ENCODE peak calls at places on chromosome 10, in six cellular contexts. One of them, this sample, is unnamed.

GRCh38 chr10:97762816-97763215 is 9.0 kb downstream of the SFRP5 start:
- DNase-seq in GM19239: no peak
- DNase-seq in lower lobe of right lung: no peak
- DNase-seq in iris pigment epithelial cell: peak
- DNase-seq in activated CD8-positive, alpha-beta memory T cell treated with anti-CD3 and anti-CD28 coated beads, Interleukin-2, amount 50 U/mL, for 48 hours: no peak
- DNase-seq in iPS-NIHi11: peak
- DNase-seq in this sample: no peak

GRCh38 chr10:126581648-126582046 is 88.8 kb downstream of the C10orf90 start:
- DNase-seq in GM19239: no peak
- DNase-seq in lower lobe of right lung: no peak
- DNase-seq in activated CD8-positive, alpha-beta memory T cell treated with anti-CD3 and anti-CD28 coated beads, Interleukin-2, amount 50 U/mL, for 48 hours: no peak
- DNase-seq in iPS-NIHi11: no peak
- DNase-seq in iris pigment epithelial cell: no peak
- DNase-seq in this sample: no peak

GRCh38 chr10:14409247-14409646 is 78.5 kb upstream of the FRMD4A start:
- DNase-seq in activated CD8-positive, alpha-beta memory T cell treated with anti-CD3 and anti-CD28 coated beads, Interleukin-2, amount 50 U/mL, for 48 hours: peak
- DNase-seq in lower lobe of right lung: no peak
- DNase-seq in GM19239: no peak
- DNase-seq in iris pigment epithelial cell: no peak
- DNase-seq in iPS-NIHi11: no peak
- DNase-seq in this sample: no peak

GRCh38 chr10:24446739-24447138 is 237.8 kb downstream of the KIAA1217 start:
- DNase-seq in iPS-NIHi11: no peak
- DNase-seq in iris pigment epithelial cell: peak
- DNase-seq in lower lobe of right lung: no peak
- DNase-seq in activated CD8-positive, alpha-beta memory T cell treated with anti-CD3 and anti-CD28 coated beads, Interleukin-2, amount 50 U/mL, for 48 hours: no peak
- DNase-seq in GM19239: no peak
- DNase-seq in this sample: no peak

GRCh38 chr10:4656576-4657194 is 169.3 kb upstream of the AKR1E2 start:
- DNase-seq in lower lobe of right lung: peak
- DNase-seq in iris pigment epithelial cell: peak
- DNase-seq in GM19239: peak
- DNase-seq in iPS-NIHi11: peak
- DNase-seq in activated CD8-positive, alpha-beta memory T cell treated with anti-CD3 and anti-CD28 coated beads, Interleukin-2, amount 50 U/mL, for 48 hours: no peak
- DNase-seq in this sample: peak

GRCh38 chr10:89115876-89116627 is 91.1 kb downstream of the CH25H start:
- DNase-seq in iPS-NIHi11: no peak
- DNase-seq in iris pigment epithelial cell: peak
- DNase-seq in GM19239: no peak
- DNase-seq in activated CD8-positive, alpha-beta memory T cell treated with anti-CD3 and anti-CD28 coated beads, Interleukin-2, amount 50 U/mL, for 48 hours: no peak
- DNase-seq in lower lobe of right lung: no peak
- DNase-seq in this sample: no peak

GRCh38 chr10:32622409-32622808 is 176.5 kb downstream of the CCDC7 start:
- DNase-seq in iris pigment epithelial cell: no peak
- DNase-seq in activated CD8-positive, alpha-beta memory T cell treated with anti-CD3 and anti-CD28 coated beads, Interleukin-2, amount 50 U/mL, for 48 hours: no peak
- DNase-seq in lower lobe of right lung: no peak
- DNase-seq in GM19239: no peak
- DNase-seq in iPS-NIHi11: no peak
- DNase-seq in this sample: no peak

GRCh38 chr10:126907423-126907970 is 2.3 kb downstream of the DOCK1 start:
- DNase-seq in iPS-NIHi11: no peak
- DNase-seq in iris pigment epithelial cell: no peak
- DNase-seq in activated CD8-positive, alpha-beta memory T cell treated with anti-CD3 and anti-CD28 coated beads, Interleukin-2, amount 50 U/mL, for 48 hours: no peak
- DNase-seq in lower lobe of right lung: no peak
- DNase-seq in GM19239: no peak
- DNase-seq in this sample: no peak

GRCh38 chr10:6563075-6563474 is 17.0 kb downstream of the PRKCQ start:
- DNase-seq in lower lobe of right lung: no peak
- DNase-seq in iPS-NIHi11: no peak
- DNase-seq in GM19239: no peak
- DNase-seq in iris pigment epithelial cell: no peak
- DNase-seq in activated CD8-positive, alpha-beta memory T cell treated with anti-CD3 and anti-CD28 coated beads, Interleukin-2, amount 50 U/mL, for 48 hours: peak
- DNase-seq in this sample: no peak

GRCh38 chr10:69464801-69465401 is 13.6 kb downstream of the TSPAN15 start:
- DNase-seq in iris pigment epithelial cell: no peak
- DNase-seq in GM19239: no peak
- DNase-seq in activated CD8-positive, alpha-beta memory T cell treated with anti-CD3 and anti-CD28 coated beads, Interleukin-2, amount 50 U/mL, for 48 hours: no peak
- DNase-seq in lower lobe of right lung: peak
- DNase-seq in iPS-NIHi11: no peak
- DNase-seq in this sample: peak

GRCh38 chr10:101001225-101002035 is 1.8 kb downstream of the LZTS2 start:
- DNase-seq in activated CD8-positive, alpha-beta memory T cell treated with anti-CD3 and anti-CD28 coated beads, Interleukin-2, amount 50 U/mL, for 48 hours: no peak
- DNase-seq in iris pigment epithelial cell: peak
- DNase-seq in lower lobe of right lung: peak
- DNase-seq in GM19239: no peak
- DNase-seq in iPS-NIHi11: no peak
- DNase-seq in this sample: no peak

GRCh38 chr10:122132331-122132755 is 138.8 kb upstream of the BTBD16 start:
- DNase-seq in activated CD8-positive, alpha-beta memory T cell treated with anti-CD3 and anti-CD28 coated beads, Interleukin-2, amount 50 U/mL, for 48 hours: no peak
- DNase-seq in iPS-NIHi11: no peak
- DNase-seq in GM19239: no peak
- DNase-seq in iris pigment epithelial cell: no peak
- DNase-seq in lower lobe of right lung: no peak
- DNase-seq in this sample: no peak

GRCh38 chr10:61404771-61405170 is 48.4 kb downstream of the TMEM26 start:
- DNase-seq in GM19239: no peak
- DNase-seq in lower lobe of right lung: no peak
- DNase-seq in activated CD8-positive, alpha-beta memory T cell treated with anti-CD3 and anti-CD28 coated beads, Interleukin-2, amount 50 U/mL, for 48 hours: no peak
- DNase-seq in iPS-NIHi11: no peak
- DNase-seq in iris pigment epithelial cell: peak
- DNase-seq in this sample: no peak

GRCh38 chr10:78742730-78743615 is 325.8 kb upstream of the ZMIZ1 start:
- DNase-seq in GM19239: no peak
- DNase-seq in lower lobe of right lung: no peak
- DNase-seq in activated CD8-positive, alpha-beta memory T cell treated with anti-CD3 and anti-CD28 coated beads, Interleukin-2, amount 50 U/mL, for 48 hours: no peak
- DNase-seq in iPS-NIHi11: no peak
- DNase-seq in iris pigment epithelial cell: no peak
- DNase-seq in this sample: no peak

GRCh38 chr10:76115471-76116155 is 684.2 kb downstream of the LRMDA start:
- DNase-seq in GM19239: no peak
- DNase-seq in iPS-NIHi11: no peak
- DNase-seq in lower lobe of right lung: no peak
- DNase-seq in activated CD8-positive, alpha-beta memory T cell treated with anti-CD3 and anti-CD28 coated beads, Interleukin-2, amount 50 U/mL, for 48 hours: no peak
- DNase-seq in iris pigment epithelial cell: no peak
- DNase-seq in this sample: no peak

GRCh38 chr10:55449981-55450380 is 649.0 kb upstream of the PCDH15 start:
- DNase-seq in GM19239: no peak
- DNase-seq in iPS-NIHi11: no peak
- DNase-seq in activated CD8-positive, alpha-beta memory T cell treated with anti-CD3 and anti-CD28 coated beads, Interleukin-2, amount 50 U/mL, for 48 hours: no peak
- DNase-seq in lower lobe of right lung: no peak
- DNase-seq in iris pigment epithelial cell: no peak
- DNase-seq in this sample: no peak

GRCh38 chr10:76830218-76830617 is 807.4 kb downstream of the KCNMA1 start:
- DNase-seq in activated CD8-positive, alpha-beta memory T cell treated with anti-CD3 and anti-CD28 coated beads, Interleukin-2, amount 50 U/mL, for 48 hours: no peak
- DNase-seq in iPS-NIHi11: no peak
- DNase-seq in iris pigment epithelial cell: no peak
- DNase-seq in lower lobe of right lung: no peak
- DNase-seq in GM19239: no peak
- DNase-seq in this sample: no peak

GRCh38 chr10:74871595-74872382 is 45.4 kb downstream of the KAT6B start:
- DNase-seq in GM19239: peak
- DNase-seq in lower lobe of right lung: no peak
- DNase-seq in iPS-NIHi11: no peak
- DNase-seq in iris pigment epithelial cell: no peak
- DNase-seq in activated CD8-positive, alpha-beta memory T cell treated with anti-CD3 and anti-CD28 coated beads, Interleukin-2, amount 50 U/mL, for 48 hours: no peak
- DNase-seq in this sample: no peak

GRCh38 chr10:18472977-18473376 is 178.4 kb downstream of the NSUN6 start:
- DNase-seq in lower lobe of right lung: no peak
- DNase-seq in GM19239: no peak
- DNase-seq in iPS-NIHi11: peak
- DNase-seq in activated CD8-positive, alpha-beta memory T cell treated with anti-CD3 and anti-CD28 coated beads, Interleukin-2, amount 50 U/mL, for 48 hours: no peak
- DNase-seq in iris pigment epithelial cell: no peak
- DNase-seq in this sample: no peak

GRCh38 chr10:110360857-110361474 is 56.2 kb upstream of the SMNDC1 start:
- DNase-seq in lower lobe of right lung: no peak
- DNase-seq in iris pigment epithelial cell: peak
- DNase-seq in iPS-NIHi11: peak
- DNase-seq in activated CD8-positive, alpha-beta memory T cell treated with anti-CD3 and anti-CD28 coated beads, Interleukin-2, amount 50 U/mL, for 48 hours: no peak
- DNase-seq in GM19239: no peak
- DNase-seq in this sample: no peak

GRCh38 chr10:29851241-29851640 is 208.1 kb downstream of the JCAD start:
- DNase-seq in activated CD8-positive, alpha-beta memory T cell treated with anti-CD3 and anti-CD28 coated beads, Interleukin-2, amount 50 U/mL, for 48 hours: no peak
- DNase-seq in iris pigment epithelial cell: no peak
- DNase-seq in iPS-NIHi11: no peak
- DNase-seq in lower lobe of right lung: no peak
- DNase-seq in GM19239: no peak
- DNase-seq in this sample: no peak

GRCh38 chr10:69961864-69962745 is 90.5 kb upstream of the MACROH2A2 start:
- DNase-seq in GM19239: no peak
- DNase-seq in iris pigment epithelial cell: no peak
- DNase-seq in lower lobe of right lung: no peak
- DNase-seq in activated CD8-positive, alpha-beta memory T cell treated with anti-CD3 and anti-CD28 coated beads, Interleukin-2, amount 50 U/mL, for 48 hours: peak
- DNase-seq in iPS-NIHi11: no peak
- DNase-seq in this sample: no peak

GRCh38 chr10:124698560-124699470 is 45.4 kb downstream of the FAM53B start:
- DNase-seq in activated CD8-positive, alpha-beta memory T cell treated with anti-CD3 and anti-CD28 coated beads, Interleukin-2, amount 50 U/mL, for 48 hours: no peak
- DNase-seq in iris pigment epithelial cell: no peak
- DNase-seq in iPS-NIHi11: no peak
- DNase-seq in lower lobe of right lung: no peak
- DNase-seq in GM19239: no peak
- DNase-seq in this sample: no peak

GRCh38 chr10:42367532-42368230 is 270.7 kb downstream of the ZNF33B start:
- DNase-seq in iPS-NIHi11: peak
- DNase-seq in iris pigment epithelial cell: peak
- DNase-seq in lower lobe of right lung: peak
- DNase-seq in activated CD8-positive, alpha-beta memory T cell treated with anti-CD3 and anti-CD28 coated beads, Interleukin-2, amount 50 U/mL, for 48 hours: peak
- DNase-seq in GM19239: no peak
- DNase-seq in this sample: peak

GRCh38 chr10:53479365-53479764 is 706.8 kb upstream of the MBL2 start:
- DNase-seq in activated CD8-positive, alpha-beta memory T cell treated with anti-CD3 and anti-CD28 coated beads, Interleukin-2, amount 50 U/mL, for 48 hours: no peak
- DNase-seq in lower lobe of right lung: no peak
- DNase-seq in iris pigment epithelial cell: no peak
- DNase-seq in iPS-NIHi11: peak
- DNase-seq in GM19239: no peak
- DNase-seq in this sample: no peak

GRCh38 chr10:113279262-113279661 is 273.6 kb upstream of the HABP2 start:
- DNase-seq in iPS-NIHi11: no peak
- DNase-seq in lower lobe of right lung: no peak
- DNase-seq in iris pigment epithelial cell: no peak
- DNase-seq in activated CD8-positive, alpha-beta memory T cell treated with anti-CD3 and anti-CD28 coated beads, Interleukin-2, amount 50 U/mL, for 48 hours: no peak
- DNase-seq in GM19239: no peak
- DNase-seq in this sample: no peak

GRCh38 chr10:68561804-68562649 is 1.9 kb downstream of the TET1 start:
- DNase-seq in lower lobe of right lung: no peak
- DNase-seq in iris pigment epithelial cell: no peak
- DNase-seq in activated CD8-positive, alpha-beta memory T cell treated with anti-CD3 and anti-CD28 coated beads, Interleukin-2, amount 50 U/mL, for 48 hours: no peak
- DNase-seq in iPS-NIHi11: peak
- DNase-seq in GM19239: no peak
- DNase-seq in this sample: no peak

GRCh38 chr10:131758062-131758941 is 142.5 kb upstream of the PPP2R2D start:
- DNase-seq in lower lobe of right lung: no peak
- DNase-seq in iris pigment epithelial cell: no peak
- DNase-seq in iPS-NIHi11: no peak
- DNase-seq in activated CD8-positive, alpha-beta memory T cell treated with anti-CD3 and anti-CD28 coated beads, Interleukin-2, amount 50 U/mL, for 48 hours: no peak
- DNase-seq in GM19239: no peak
- DNase-seq in this sample: no peak

GRCh38 chr10:123573236-123574147 is 92.7 kb upstream of the GPR26 start:
- DNase-seq in lower lobe of right lung: peak
- DNase-seq in activated CD8-positive, alpha-beta memory T cell treated with anti-CD3 and anti-CD28 coated beads, Interleukin-2, amount 50 U/mL, for 48 hours: peak
- DNase-seq in iPS-NIHi11: peak
- DNase-seq in iris pigment epithelial cell: peak
- DNase-seq in GM19239: peak
- DNase-seq in this sample: no peak

GRCh38 chr10:113187066-113187777 is 237.2 kb downstream of the TCF7L2 start:
- DNase-seq in activated CD8-positive, alpha-beta memory T cell treated with anti-CD3 and anti-CD28 coated beads, Interleukin-2, amount 50 U/mL, for 48 hours: no peak
- DNase-seq in lower lobe of right lung: no peak
- DNase-seq in iPS-NIHi11: no peak
- DNase-seq in iris pigment epithelial cell: peak
- DNase-seq in GM19239: no peak
- DNase-seq in this sample: no peak

GRCh38 chr10:61486738-61487396 is 33.7 kb upstream of the TMEM26 start:
- DNase-seq in iris pigment epithelial cell: peak
- DNase-seq in activated CD8-positive, alpha-beta memory T cell treated with anti-CD3 and anti-CD28 coated beads, Interleukin-2, amount 50 U/mL, for 48 hours: no peak
- DNase-seq in iPS-NIHi11: no peak
- DNase-seq in GM19239: no peak
- DNase-seq in lower lobe of right lung: no peak
- DNase-seq in this sample: no peak

GRCh38 chr10:93272884-93273675 is 199.4 kb downstream of the CYP26A1 start:
- DNase-seq in iris pigment epithelial cell: no peak
- DNase-seq in activated CD8-positive, alpha-beta memory T cell treated with anti-CD3 and anti-CD28 coated beads, Interleukin-2, amount 50 U/mL, for 48 hours: no peak
- DNase-seq in GM19239: no peak
- DNase-seq in iPS-NIHi11: peak
- DNase-seq in lower lobe of right lung: no peak
- DNase-seq in this sample: no peak

GRCh38 chr10:44908071-44908709 is 2.9 kb upstream of the TMEM72 start:
- DNase-seq in iris pigment epithelial cell: peak
- DNase-seq in lower lobe of right lung: no peak
- DNase-seq in GM19239: no peak
- DNase-seq in iPS-NIHi11: peak
- DNase-seq in activated CD8-positive, alpha-beta memory T cell treated with anti-CD3 and anti-CD28 coated beads, Interleukin-2, amount 50 U/mL, for 48 hours: no peak
- DNase-seq in this sample: no peak

GRCh38 chr10:121573541-121573941 is 24.7 kb downstream of the FGFR2 start:
- DNase-seq in activated CD8-positive, alpha-beta memory T cell treated with anti-CD3 and anti-CD28 coated beads, Interleukin-2, amount 50 U/mL, for 48 hours: no peak
- DNase-seq in iPS-NIHi11: no peak
- DNase-seq in iris pigment epithelial cell: no peak
- DNase-seq in GM19239: no peak
- DNase-seq in lower lobe of right lung: no peak
- DNase-seq in this sample: no peak

GRCh38 chr10:13302821-13303555 is 3.1 kb upstream of the PHYH start:
- DNase-seq in lower lobe of right lung: no peak
- DNase-seq in iPS-NIHi11: no peak
- DNase-seq in iris pigment epithelial cell: no peak
- DNase-seq in activated CD8-positive, alpha-beta memory T cell treated with anti-CD3 and anti-CD28 coated beads, Interleukin-2, amount 50 U/mL, for 48 hours: no peak
- DNase-seq in GM19239: no peak
- DNase-seq in this sample: no peak

This sample was measured in effector memory CD4-positive, alpha-beta T cell.